ENCODE peak calls at places on chromosomes 1 and 21, in seven cellular contexts. One of them, this sample, is unnamed.

GRCh38 chr1:31739281-31739853 is 24.8 kb downstream of the ADGRB2 start:
- DNase-seq in tibial nerve: no peak
- DNase-seq in right lobe of liver: no peak
- DNase-seq in HCT116: peak
- DNase-seq in H1: no peak
- DNase-seq in A549: no peak
- DNase-seq in ovary: no peak
- DNase-seq in this sample: no peak

GRCh38 chr1:110205156-110205555 is 5.0 kb upstream of the KCNC4 start:
- DNase-seq in H1: no peak
- DNase-seq in HCT116: no peak
- DNase-seq in tibial nerve: no peak
- DNase-seq in ovary: no peak
- DNase-seq in right lobe of liver: no peak
- DNase-seq in A549: no peak
- DNase-seq in this sample: no peak

GRCh38 chr1:107530543-107530942 is 389.7 kb downstream of the NTNG1 start:
- DNase-seq in tibial nerve: no peak
- DNase-seq in ovary: no peak
- DNase-seq in H1: no peak
- DNase-seq in HCT116: no peak
- DNase-seq in A549: no peak
- DNase-seq in right lobe of liver: no peak
- DNase-seq in this sample: no peak

GRCh38 chr1:111221633-111222286 is 5.8 kb upstream of the CHI3L2 start:
- DNase-seq in ovary: no peak
- DNase-seq in H1: no peak
- DNase-seq in right lobe of liver: no peak
- DNase-seq in HCT116: no peak
- DNase-seq in tibial nerve: no peak
- DNase-seq in A549: no peak
- DNase-seq in this sample: no peak

GRCh38 chr1:160666079-160666442 is 19.2 kb upstream of the SLAMF1 start:
- DNase-seq in ovary: no peak
- DNase-seq in tibial nerve: no peak
- DNase-seq in H1: no peak
- DNase-seq in right lobe of liver: no peak
- DNase-seq in HCT116: no peak
- DNase-seq in A549: no peak
- DNase-seq in this sample: no peak

GRCh38 chr1:98054367-98054701 is 133.5 kb upstream of the DPYD start:
- DNase-seq in HCT116: no peak
- DNase-seq in H1: no peak
- DNase-seq in right lobe of liver: no peak
- DNase-seq in ovary: no peak
- DNase-seq in A549: no peak
- DNase-seq in tibial nerve: no peak
- DNase-seq in this sample: no peak

GRCh38 chr1:22528451-22528850 is 34.8 kb upstream of the EPHA8 start:
- DNase-seq in H1: no peak
- DNase-seq in tibial nerve: no peak
- DNase-seq in right lobe of liver: no peak
- DNase-seq in HCT116: no peak
- DNase-seq in ovary: no peak
- DNase-seq in A549: no peak
- DNase-seq in this sample: no peak

GRCh38 chr1:19122668-19123067 is 87.4 kb downstream of the UBR4 start:
- DNase-seq in H1: no peak
- DNase-seq in A549: no peak
- DNase-seq in tibial nerve: no peak
- DNase-seq in HCT116: no peak
- DNase-seq in right lobe of liver: no peak
- DNase-seq in ovary: no peak
- DNase-seq in this sample: peak

GRCh38 chr1:13749543-13750307 is 49.7 kb downstream of the PRDM2 start:
- DNase-seq in tibial nerve: peak
- DNase-seq in H1: no peak
- DNase-seq in HCT116: no peak
- DNase-seq in right lobe of liver: peak
- DNase-seq in ovary: peak
- DNase-seq in A549: peak
- DNase-seq in this sample: peak

GRCh38 chr1:13950637-13951036 is 250.6 kb downstream of the PRDM2 start:
- DNase-seq in tibial nerve: no peak
- DNase-seq in H1: peak
- DNase-seq in right lobe of liver: no peak
- DNase-seq in A549: no peak
- DNase-seq in HCT116: peak
- DNase-seq in ovary: no peak
- DNase-seq in this sample: no peak

GRCh38 chr1:54866801-54867716 is 19.9 kb downstream of the DHCR24 start:
- DNase-seq in HCT116: no peak
- DNase-seq in right lobe of liver: peak
- DNase-seq in H1: no peak
- DNase-seq in ovary: no peak
- DNase-seq in A549: no peak
- DNase-seq in tibial nerve: no peak
- DNase-seq in this sample: no peak

GRCh38 chr1:218345673-218346390 is 696 bp downstream of the TGFB2 start:
- DNase-seq in right lobe of liver: no peak
- DNase-seq in H1: no peak
- DNase-seq in HCT116: no peak
- DNase-seq in A549: peak
- DNase-seq in ovary: peak
- DNase-seq in tibial nerve: no peak
- DNase-seq in this sample: peak

GRCh38 chr1:225355863-225356262 is 72.0 kb downstream of the LBR start:
- DNase-seq in H1: no peak
- DNase-seq in tibial nerve: no peak
- DNase-seq in A549: no peak
- DNase-seq in HCT116: no peak
- DNase-seq in ovary: no peak
- DNase-seq in right lobe of liver: no peak
- DNase-seq in this sample: no peak

GRCh38 chr21:34337741-34338140 is 26.1 kb upstream of the KCNE2 start:
- DNase-seq in right lobe of liver: no peak
- DNase-seq in A549: no peak
- DNase-seq in HCT116: no peak
- DNase-seq in ovary: no peak
- DNase-seq in tibial nerve: no peak
- DNase-seq in H1: no peak
- DNase-seq in this sample: no peak

GRCh38 chr1:182101415-182102041 is 40.0 kb upstream of the ZNF648 start:
- DNase-seq in HCT116: peak
- DNase-seq in ovary: no peak
- DNase-seq in A549: no peak
- DNase-seq in H1: peak
- DNase-seq in tibial nerve: no peak
- DNase-seq in right lobe of liver: no peak
- DNase-seq in this sample: no peak

GRCh38 chr21:16821588-16821987 is 691.3 kb upstream of the CXADR start:
- DNase-seq in H1: no peak
- DNase-seq in A549: no peak
- DNase-seq in right lobe of liver: no peak
- DNase-seq in HCT116: no peak
- DNase-seq in ovary: no peak
- DNase-seq in tibial nerve: no peak
- DNase-seq in this sample: no peak

GRCh38 chr1:7334475-7335035 is 436.5 kb upstream of the VAMP3 start:
- DNase-seq in A549: peak
- DNase-seq in right lobe of liver: no peak
- DNase-seq in tibial nerve: no peak
- DNase-seq in HCT116: no peak
- DNase-seq in H1: no peak
- DNase-seq in ovary: no peak
- DNase-seq in this sample: no peak

GRCh38 chr1:105437847-105438246 is 1618.6 kb upstream of the PRMT6 start:
- DNase-seq in H1: no peak
- DNase-seq in right lobe of liver: no peak
- DNase-seq in A549: no peak
- DNase-seq in tibial nerve: no peak
- DNase-seq in ovary: no peak
- DNase-seq in HCT116: no peak
- DNase-seq in this sample: no peak

GRCh38 chr21:34023691-34024381 is 49.5 kb upstream of the MRPS6 start:
- DNase-seq in ovary: no peak
- DNase-seq in A549: no peak
- DNase-seq in tibial nerve: no peak
- DNase-seq in HCT116: no peak
- DNase-seq in right lobe of liver: no peak
- DNase-seq in H1: no peak
- DNase-seq in this sample: no peak

GRCh38 chr1:116514708-116515525 is 55.9 kb downstream of the CD58 start:
- DNase-seq in tibial nerve: no peak
- DNase-seq in A549: no peak
- DNase-seq in H1: no peak
- DNase-seq in right lobe of liver: no peak
- DNase-seq in HCT116: no peak
- DNase-seq in ovary: no peak
- DNase-seq in this sample: no peak

GRCh38 chr1:112232848-112233247 is 163.2 kb upstream of the CTTNBP2NL start:
- DNase-seq in right lobe of liver: no peak
- DNase-seq in H1: no peak
- DNase-seq in A549: no peak
- DNase-seq in ovary: no peak
- DNase-seq in HCT116: no peak
- DNase-seq in tibial nerve: no peak
- DNase-seq in this sample: no peak

GRCh38 chr1:47865881-47866535 is 131.2 kb downstream of the TRABD2B start:
- DNase-seq in ovary: no peak
- DNase-seq in A549: peak
- DNase-seq in H1: no peak
- DNase-seq in HCT116: no peak
- DNase-seq in tibial nerve: no peak
- DNase-seq in right lobe of liver: no peak
- DNase-seq in this sample: no peak

DNA sequence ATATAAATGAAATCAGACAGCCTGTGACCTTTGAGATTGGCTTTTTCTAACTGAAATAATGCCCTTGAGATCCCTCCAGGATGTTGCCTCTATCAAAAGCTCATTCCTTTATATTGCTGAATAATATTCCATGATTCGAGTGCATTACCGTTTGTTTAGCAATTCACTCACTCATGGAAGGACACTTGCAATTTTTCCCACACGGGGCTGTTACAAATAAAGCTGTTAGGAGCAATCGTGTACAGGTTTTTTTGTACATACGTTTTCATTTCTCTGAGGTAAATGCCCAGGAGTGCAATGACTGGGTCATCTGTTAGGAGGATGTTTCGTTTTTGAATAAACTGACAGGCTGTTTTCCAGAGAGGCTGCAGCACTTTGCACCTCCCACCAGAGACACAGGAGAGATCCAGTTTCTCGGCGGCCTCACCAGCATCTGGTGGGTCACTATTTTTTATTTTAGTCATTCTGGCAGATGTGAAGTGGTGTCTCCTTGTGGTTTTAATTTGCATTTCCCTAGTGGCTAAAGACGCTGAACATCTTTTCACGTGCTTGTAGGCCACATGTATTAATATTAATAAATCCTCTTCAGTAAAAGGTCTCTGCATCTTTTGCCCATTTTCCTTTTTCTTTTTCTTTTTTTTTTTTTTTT is 11.0 kb downstream of the PRDM15 start:
- DNase-seq in right lobe of liver: no peak
- DNase-seq in tibial nerve: no peak
- DNase-seq in H1: no peak
- DNase-seq in HCT116: no peak
- DNase-seq in ovary: no peak
- DNase-seq in A549: no peak
- DNase-seq in this sample: no peak
- TF ChIP-seq POLR2A in right lobe of liver: no peak
- TF ChIP-seq POLR2A in tibial nerve: no peak
- TF ChIP-seq POLR2A in H1: no peak
- TF ChIP-seq POLR2A in HCT116: no peak
- TF ChIP-seq POLR2A in ovary: no peak
- TF ChIP-seq POLR2A in A549: no peak
- TF ChIP-seq POLR2A in this sample: no peak

GRCh38 chr1:67307251-67308060 is at the start of gene IL12RB2:
- DNase-seq in H1: no peak
- DNase-seq in HCT116: no peak
- DNase-seq in ovary: no peak
- DNase-seq in A549: no peak
- DNase-seq in right lobe of liver: no peak
- DNase-seq in tibial nerve: no peak
- DNase-seq in this sample: peak
- H3K4me3 ChIP-seq in H1: peak
- H3K4me3 ChIP-seq in HCT116: no peak
- H3K4me3 ChIP-seq in ovary: no peak
- H3K4me3 ChIP-seq in A549: peak
- H3K4me3 ChIP-seq in right lobe of liver: peak
- H3K4me3 ChIP-seq in tibial nerve: peak
- H3K4me3 ChIP-seq in this sample: peak

DNA sequence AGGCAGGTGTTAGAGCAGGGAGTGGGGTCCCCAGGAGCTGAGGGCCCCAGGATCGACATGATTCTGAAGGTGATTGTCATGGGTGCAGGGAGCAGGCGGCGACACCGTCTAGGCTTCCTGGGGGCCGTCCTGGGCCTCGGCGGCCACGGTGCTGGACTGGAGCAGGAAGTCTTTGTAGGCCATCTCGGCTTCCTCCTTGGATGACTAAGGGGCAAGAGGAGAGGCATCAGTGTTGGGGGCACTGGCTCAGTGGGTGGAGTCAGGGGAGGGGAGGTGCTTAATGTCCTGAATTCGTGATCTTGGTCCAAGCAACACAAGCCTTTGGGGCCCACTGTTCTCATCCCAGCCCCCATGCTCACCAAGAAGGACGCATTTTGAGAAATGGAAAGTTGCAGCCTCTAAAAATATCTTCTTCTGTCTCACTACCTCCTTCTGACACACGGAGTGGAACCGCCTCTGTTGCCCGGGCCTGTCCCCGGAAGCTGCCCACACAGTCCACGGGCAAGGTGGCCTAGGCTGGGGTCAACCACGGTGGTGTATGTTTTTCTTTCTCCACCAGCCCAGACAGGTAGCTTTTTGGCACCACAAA is 8.6 kb upstream of the FCMR start:
- DNase-seq in HCT116: no peak
- DNase-seq in A549: no peak
- DNase-seq in tibial nerve: no peak
- DNase-seq in ovary: no peak
- DNase-seq in right lobe of liver: no peak
- DNase-seq in H1: no peak
- DNase-seq in this sample: no peak
- TF ChIP-seq POLR2A in HCT116: no peak
- TF ChIP-seq POLR2A in A549: no peak
- TF ChIP-seq POLR2A in tibial nerve: no peak
- TF ChIP-seq POLR2A in ovary: no peak
- TF ChIP-seq POLR2A in right lobe of liver: no peak
- TF ChIP-seq POLR2A in H1: no peak
- TF ChIP-seq POLR2A in this sample: no peak

DNA sequence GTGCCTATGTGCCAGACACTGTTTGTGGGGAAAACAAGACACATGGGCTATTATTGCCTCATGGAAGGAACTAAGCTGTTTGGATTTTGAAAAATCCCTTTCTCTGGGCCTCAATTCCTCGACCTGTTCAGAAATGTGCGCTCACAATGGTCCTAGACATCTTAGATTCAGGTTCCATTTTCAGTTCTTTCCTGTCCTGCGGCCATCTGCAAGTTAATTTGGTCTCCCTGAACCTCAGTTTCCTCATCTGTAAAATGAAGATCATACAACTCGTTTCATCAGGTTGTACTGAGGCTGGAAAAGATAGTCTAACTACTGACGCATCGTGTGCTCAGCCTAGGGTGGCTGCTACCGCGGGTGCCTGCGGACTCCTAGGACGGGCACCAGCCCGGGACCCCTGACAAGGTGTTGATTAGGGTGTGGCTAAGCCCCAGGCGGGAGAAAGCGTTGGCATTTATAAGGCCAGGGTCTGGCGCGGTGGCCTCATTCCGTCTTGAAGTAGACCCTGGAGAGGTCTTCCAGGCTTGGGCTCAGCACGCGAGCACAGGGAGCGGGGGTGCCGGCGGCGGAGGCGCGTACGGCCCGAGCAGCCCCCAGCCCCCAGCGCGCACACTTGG is 493 bp upstream of the ELOA start:
- DNase-seq in tibial nerve: no peak
- DNase-seq in HCT116: no peak
- DNase-seq in A549: peak
- DNase-seq in H1: peak
- DNase-seq in right lobe of liver: no peak
- DNase-seq in ovary: peak
- DNase-seq in this sample: peak
- H3K4me3 ChIP-seq in tibial nerve: peak
- H3K4me3 ChIP-seq in HCT116: peak
- H3K4me3 ChIP-seq in A549: peak
- H3K4me3 ChIP-seq in H1: peak
- H3K4me3 ChIP-seq in right lobe of liver: peak
- H3K4me3 ChIP-seq in ovary: peak
- H3K4me3 ChIP-seq in this sample: peak